ENCODE peak calls at places on chromosomes 3 and 15, in nine cellular contexts. D is upper lobe of right lung, Y is uterus, M is cardiac muscle cell, P is AG04450, O is heart left ventricle, J is HL-60, U is fibroblast of lung, G is RWPE2. Q is an unnamed sample.

GRCh38 chr3:56787784-56788256 is 13.9 kb downstream of the ARHGEF3 start:
- DNase-seq in D (no peak), Y (no peak), M (no peak), P (no peak), O (no peak), J (no peak), U (no peak), G (no peak), Q (no peak)

GRCh38 chr15:62928996-62929350 is 113.6 kb upstream of the TPM1 start:
- DNase-seq in D (no peak), Y (no peak), M (no peak), P (peak; percentile 66), O (no peak), J (no peak), U (peak; percentile 97), G (peak; percentile 80), Q (no peak)

GRCh38 chr3:3134750-3135448 is 8.2 kb downstream of the TRNT1 start:
- DNase-seq in D (no peak), Y (no peak), M (no peak), P (no peak), O (no peak), J (no peak), U (peak; percentile 12), G (no peak), Q (no peak)

GRCh38 chr3:12400795-12401194 is 83.5 kb upstream of the TSEN2 start:
- DNase-seq in D (no peak), Y (no peak), M (peak; percentile 78), P (peak; percentile 32), O (no peak), J (no peak), U (peak; percentile 91), G (no peak), Q (no peak)

GRCh38 chr3:141076026-141076797 is 25.1 kb downstream of the SPSB4 start:
- DNase-seq in D (no peak), Y (no peak), M (no peak), P (no peak), O (no peak), J (no peak), U (no peak), G (no peak), Q (peak; percentile 47)

GRCh38 chr3:20079621-20080020 is 39.4 kb downstream of the KAT2B start:
- DNase-seq in D (no peak), Y (no peak), M (no peak), P (no peak), O (no peak), J (no peak), U (no peak), G (no peak), Q (no peak)

GRCh38 chr15:42954291-42954690 is 33.7 kb upstream of the TTBK2 start:
- DNase-seq in D (no peak), Y (no peak), M (no peak), P (no peak), O (no peak), J (no peak), U (no peak), G (no peak), Q (no peak)

GRCh38 chr3:101779808-101780366 is 876 bp downstream of the NXPE3 start:
- DNase-seq in D (no peak), Y (no peak), M (peak; percentile 48), P (no peak), O (no peak), J (no peak), U (peak; percentile 10), G (no peak), Q (no peak)

GRCh38 chr3:196354151-196354550 is 16.0 kb upstream of the TM4SF19 start:
- DNase-seq in D (no peak), Y (no peak), M (no peak), P (no peak), O (no peak), J (no peak), U (no peak), G (no peak), Q (no peak)

GRCh38 chr3:190183121-190183520 is 62.4 kb upstream of the P3H2 start:
- DNase-seq in D (no peak), Y (no peak), M (peak; percentile 87), P (peak; percentile 91), O (no peak), J (no peak), U (peak; percentile 98), G (no peak), Q (no peak)

GRCh38 chr3:29212789-29213433 is 68.0 kb upstream of the RBMS3 start:
- DNase-seq in D (no peak), Y (no peak), M (no peak), P (no peak), O (no peak), J (no peak), U (no peak), G (no peak), Q (no peak)

GRCh38 chr15:36896949-36897348 is 203.4 kb downstream of the MEIS2 start:
- DNase-seq in D (no peak), Y (peak; percentile 58), M (no peak), P (no peak), O (no peak), J (no peak), U (no peak), G (no peak), Q (no peak)

GRCh38 chr15:80878242-80878866 is 99.2 kb downstream of the CEMIP start:
- DNase-seq in D (no peak), Y (no peak), M (no peak), P (no peak), O (no peak), J (no peak), U (no peak), G (no peak), Q (no peak)

GRCh38 chr3:86793786-86794185 is 197.2 kb downstream of the VGLL3 start:
- DNase-seq in D (no peak), Y (peak; percentile 42), M (peak; percentile 95), P (peak; percentile 93), O (no peak), J (no peak), U (peak; percentile 98), G (no peak), Q (no peak)

GRCh38 chr3:13951184-13951583 is 71.3 kb upstream of the WNT7A start:
- DNase-seq in D (no peak), Y (no peak), M (no peak), P (no peak), O (no peak), J (no peak), U (no peak), G (no peak), Q (no peak)

GRCh38 chr3:125633767-125634166 is 38.5 kb upstream of the OSBPL11 start:
- DNase-seq in D (no peak), Y (no peak), M (no peak), P (no peak), O (no peak), J (no peak), U (no peak), G (no peak), Q (no peak)
- H3K27ac ChIP-seq in D (peak overlapping the region; percentile 47), Y (no peak overlapping the region), M (no peak overlapping the region), P (no peak overlapping the region), O (no peak overlapping the region), J (peak overlapping the region; percentile 82), U (no peak overlapping the region), G (no peak overlapping the region), Q (no peak overlapping the region)

GRCh38 chr15:93088981-93089854 is at the start of gene RGMA:
- DNase-seq in D (peak; percentile 66), Y (peak; percentile 38), M (peak; percentile 15), P (no peak), O (peak; percentile 68), J (no peak), U (no peak), G (no peak), Q (no peak)

GRCh38 chr15:93086791-93087190 is 2.2 kb downstream of the RGMA start:
- DNase-seq in D (no peak), Y (no peak), M (no peak), P (no peak), O (no peak), J (no peak), U (no peak), G (no peak), Q (no peak)

GRCh38 chr15:93088200-93088980 is 621 bp downstream of the RGMA start:
- DNase-seq in D (peak; percentile 70), Y (no peak), M (peak; percentile 15), P (no peak), O (peak; percentile 75), J (peak; percentile 15), U (peak; percentile 18), G (no peak), Q (peak; percentile 83)

GRCh38 chr15:93089855-93090305 is 869 bp upstream of the RGMA start:
- DNase-seq in D (no peak), Y (no peak), M (no peak), P (no peak), O (peak; percentile 75), J (no peak), U (no peak), G (no peak), Q (no peak)

DNA sequence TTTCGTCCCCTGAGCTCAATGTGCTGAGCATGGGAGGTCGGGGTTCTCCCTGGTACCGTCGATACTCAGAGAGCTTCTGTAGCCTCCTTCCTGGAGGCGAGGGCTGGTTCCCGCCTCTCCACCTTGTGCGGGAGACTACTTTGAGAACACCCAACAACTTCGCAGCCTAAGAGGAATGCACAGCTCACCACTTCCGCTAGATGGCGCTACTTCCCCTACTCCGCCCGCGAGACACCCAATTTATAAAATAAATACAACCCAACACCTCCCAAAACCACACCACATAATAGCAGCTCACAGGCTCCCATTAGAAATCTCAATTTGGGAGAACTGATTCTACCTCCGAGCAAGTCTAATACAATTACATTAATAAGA is 1.2 kb downstream of the RGMA start:
- DNase-seq in D (peak; percentile 82), Y (peak; percentile 83), M (peak; percentile 72), P (no peak), O (peak; percentile 78), J (peak; percentile 54), U (peak; percentile 44), G (no peak), Q (peak; percentile 91)
- H3K4me3 ChIP-seq in D (peak overlapping the region; percentile 50), Y (peak overlapping the region; percentile 50), M (peak overlapping the region; percentile 27), P (no peak overlapping the region), O (peak overlapping the region; percentile 62), J (peak overlapping the region; percentile 41), U (no peak overlapping the region), G (peak overlapping the region; percentile 25), Q (peak overlapping the region; percentile 63)

DNA sequence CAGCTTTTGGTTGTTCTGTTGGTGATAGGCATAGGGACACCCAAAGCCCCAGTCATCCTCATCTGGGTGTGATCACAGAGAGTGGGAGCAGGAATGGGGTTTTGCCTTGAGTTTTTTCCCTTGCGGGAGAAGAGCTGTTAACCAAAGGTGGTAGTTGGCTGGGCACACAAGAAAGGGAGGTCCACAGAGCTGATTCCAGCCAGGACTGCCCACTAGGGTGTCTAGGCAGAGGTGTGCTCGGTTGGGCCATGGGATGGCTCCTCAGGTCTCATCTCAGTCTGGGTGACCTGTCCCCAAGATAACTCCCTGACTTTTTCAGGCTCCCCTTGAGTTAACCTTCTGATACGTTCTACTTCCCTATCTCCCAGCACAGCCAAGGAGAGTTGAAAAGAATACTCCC is 134.8 kb downstream of the PDE8A start:
- DNase-seq in D (no peak), Y (no peak), M (no peak), P (no peak), O (no peak), J (no peak), U (no peak), G (no peak), Q (no peak)
- H3K27ac ChIP-seq in D (no peak overlapping the region), Y (no peak overlapping the region), M (no peak overlapping the region), P (no peak overlapping the region), O (no peak overlapping the region), J (no peak overlapping the region), U (no peak overlapping the region), G (no peak overlapping the region), Q (no peak overlapping the region)

GRCh38 chr3:50317303-50317702 is 5.2 kb downstream of the HYAL2 start:
- DNase-seq in D (peak; percentile 73), Y (no peak), M (no peak), P (no peak), O (peak; percentile 63), J (no peak), U (no peak), G (peak; percentile 73), Q (peak; percentile 54)
- H3K4me3 ChIP-seq in D (peak overlapping the region; percentile 66), Y (no peak overlapping the region), M (no peak overlapping the region), P (no peak overlapping the region), O (no peak overlapping the region), J (no peak overlapping the region), U (no peak overlapping the region), G (no peak overlapping the region), Q (no peak overlapping the region)